ENCODE peak calls at places on chromosome 9, in five cellular contexts. One of them, this sample, is unnamed.

GRCh38 chr9:136856078-136856474 is 3.9 kb downstream of the MAMDC4 start:
- DNase-seq in A549: no peak
- DNase-seq in K562: no peak
- DNase-seq in WTC11: peak; percentile 8
- DNase-seq in HepG2: no peak
- DNase-seq in this sample: no peak

GRCh38 chr9:4344946-4345345 is 45.1 kb upstream of the GLIS3 start:
- DNase-seq in A549: no peak
- DNase-seq in K562: no peak
- DNase-seq in WTC11: no peak
- DNase-seq in HepG2: no peak
- DNase-seq in this sample: no peak

GRCh38 chr9:134187110-134187531 is 22.8 kb upstream of the RNU6ATAC start:
- DNase-seq in A549: peak; percentile 47
- DNase-seq in K562: peak; percentile 35
- DNase-seq in WTC11: no peak
- DNase-seq in HepG2: no peak
- DNase-seq in this sample: no peak

GRCh38 chr9:37582548-37583157 is 6.5 kb upstream of the FBXO10 start:
- DNase-seq in A549: peak; percentile 78
- DNase-seq in K562: no peak
- DNase-seq in WTC11: no peak
- DNase-seq in HepG2: peak; percentile 40
- DNase-seq in this sample: no peak

GRCh38 chr9:96015876-96016686 is 140.6 kb downstream of the ERCC6L2 start:
- DNase-seq in A549: no peak
- DNase-seq in K562: no peak
- DNase-seq in WTC11: no peak
- DNase-seq in HepG2: no peak
- DNase-seq in this sample: peak; percentile 9

GRCh38 chr9:108017671-108018070 is 528.1 kb upstream of the KLF4 start:
- DNase-seq in A549: no peak
- DNase-seq in K562: no peak
- DNase-seq in WTC11: no peak
- DNase-seq in HepG2: no peak
- DNase-seq in this sample: no peak

GRCh38 chr9:112921549-112921948 is 30.9 kb upstream of the SLC46A2 start:
- DNase-seq in A549: peak; percentile 55
- DNase-seq in K562: peak; percentile 11
- DNase-seq in WTC11: no peak
- DNase-seq in HepG2: peak; percentile 38
- DNase-seq in this sample: no peak

GRCh38 chr9:17116400-17116837 is 18.4 kb upstream of the CNTLN start:
- DNase-seq in A549: peak; percentile 52
- DNase-seq in K562: no peak
- DNase-seq in WTC11: no peak
- DNase-seq in HepG2: peak; percentile 20
- DNase-seq in this sample: no peak

GRCh38 chr9:99590879-99591278 is 230.8 kb upstream of the NR4A3 start:
- DNase-seq in A549: no peak
- DNase-seq in K562: no peak
- DNase-seq in WTC11: no peak
- DNase-seq in HepG2: no peak
- DNase-seq in this sample: no peak

GRCh38 chr9:121819511-121820231 is 168.2 kb downstream of the DAB2IP start:
- DNase-seq in A549: no peak
- DNase-seq in K562: no peak
- DNase-seq in WTC11: peak; percentile 58
- DNase-seq in HepG2: no peak
- DNase-seq in this sample: no peak

GRCh38 chr9:127778280-127779135 is at the start of gene SH2D3C:
- DNase-seq in A549: no peak
- DNase-seq in K562: peak; percentile 46
- DNase-seq in WTC11: no peak
- DNase-seq in HepG2: no peak
- DNase-seq in this sample: no peak

GRCh38 chr9:6467006-6467625 is 54.1 kb downstream of the UHRF2 start:
- DNase-seq in A549: no peak
- DNase-seq in K562: no peak
- DNase-seq in WTC11: no peak
- DNase-seq in HepG2: no peak
- DNase-seq in this sample: no peak

GRCh38 chr9:32430720-32431119 is 46.3 kb downstream of the ACO1 start:
- DNase-seq in A549: no peak
- DNase-seq in K562: no peak
- DNase-seq in WTC11: no peak
- DNase-seq in HepG2: no peak
- DNase-seq in this sample: no peak

GRCh38 chr9:106892632-106893031 is 29.7 kb downstream of the ZNF462 start:
- DNase-seq in A549: peak; percentile 90
- DNase-seq in K562: no peak
- DNase-seq in WTC11: peak; percentile 76
- DNase-seq in HepG2: peak; percentile 23
- DNase-seq in this sample: no peak

GRCh38 chr9:129750010-129750409 is 2.8 kb downstream of the PTGES start:
- DNase-seq in A549: peak; percentile 60
- DNase-seq in K562: no peak
- DNase-seq in WTC11: no peak
- DNase-seq in HepG2: no peak
- DNase-seq in this sample: no peak

GRCh38 chr9:112886351-112886750 is 4.3 kb downstream of the SLC46A2 start:
- DNase-seq in A549: no peak
- DNase-seq in K562: no peak
- DNase-seq in WTC11: no peak
- DNase-seq in HepG2: no peak
- DNase-seq in this sample: no peak

GRCh38 chr9:90901933-90902332 is 100.3 kb downstream of the SYK start:
- DNase-seq in A549: no peak
- DNase-seq in K562: no peak
- DNase-seq in WTC11: no peak
- DNase-seq in HepG2: no peak
- DNase-seq in this sample: no peak

GRCh38 chr9:125241863-125242739 is 958 bp upstream of the HSPA5 start:
- DNase-seq in A549: peak; percentile 58
- DNase-seq in K562: no peak
- DNase-seq in WTC11: no peak
- DNase-seq in HepG2: no peak
- DNase-seq in this sample: no peak

GRCh38 chr9:127418037-127418471 is 6.1 kb upstream of the ZNF79 start:
- DNase-seq in A549: peak; percentile 61
- DNase-seq in K562: peak; percentile 61
- DNase-seq in WTC11: peak; percentile 82
- DNase-seq in HepG2: peak; percentile 44
- DNase-seq in this sample: no peak

GRCh38 chr9:84140535-84141101 is 160.0 kb downstream of the RMI1 start:
- DNase-seq in A549: no peak
- DNase-seq in K562: no peak
- DNase-seq in WTC11: peak; percentile 63
- DNase-seq in HepG2: no peak
- DNase-seq in this sample: no peak

GRCh38 chr9:128434340-128434739 is 13.7 kb downstream of the CERCAM start:
- DNase-seq in A549: no peak
- DNase-seq in K562: no peak
- DNase-seq in WTC11: no peak
- DNase-seq in HepG2: no peak
- DNase-seq in this sample: no peak

GRCh38 chr9:136249881-136250559 is 4.4 kb upstream of the QSOX2 start:
- DNase-seq in A549: no peak
- DNase-seq in K562: no peak
- DNase-seq in WTC11: no peak
- DNase-seq in HepG2: no peak
- DNase-seq in this sample: no peak

GRCh38 chr9:28801144-28801799 is 1228.0 kb upstream of the C9orf72 start:
- DNase-seq in A549: no peak
- DNase-seq in K562: no peak
- DNase-seq in WTC11: no peak
- DNase-seq in HepG2: no peak
- DNase-seq in this sample: no peak
- TF ChIP-seq ESRRA in A549: no peak
- TF ChIP-seq ESRRA in K562: no peak
- TF ChIP-seq ESRRA in WTC11: no peak
- TF ChIP-seq ESRRA in HepG2: no peak
- TF ChIP-seq ESRRA in this sample: no peak

DNA sequence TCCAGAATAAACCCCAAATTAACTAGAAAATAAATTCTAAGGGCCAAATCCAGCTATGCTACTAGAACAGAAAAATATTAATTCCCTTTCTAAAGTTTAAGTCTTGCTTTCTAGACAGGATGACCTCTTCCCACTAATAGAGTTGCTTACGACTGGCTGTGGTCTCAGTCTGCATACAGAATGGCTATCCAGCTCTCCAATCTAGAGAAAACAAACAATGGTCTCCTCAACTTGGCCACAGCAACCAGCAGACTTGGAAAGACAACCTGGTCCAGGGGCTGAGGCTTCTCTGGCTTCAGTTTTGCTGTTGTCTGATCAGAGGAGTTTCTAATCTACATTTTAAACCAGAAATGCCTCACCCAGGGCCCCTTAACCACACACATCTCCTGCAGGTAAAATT is 28.9 kb downstream of the RASEF start:
- DNase-seq in A549: no peak
- DNase-seq in K562: no peak
- DNase-seq in WTC11: no peak
- DNase-seq in HepG2: no peak
- DNase-seq in this sample: no peak
- TF ChIP-seq ESRRA in A549: no peak
- TF ChIP-seq ESRRA in K562: no peak
- TF ChIP-seq ESRRA in WTC11: no peak
- TF ChIP-seq ESRRA in HepG2: no peak
- TF ChIP-seq ESRRA in this sample: no peak

GRCh38 chr9:72149231-72149975 is at the start of gene GDA:
- DNase-seq in A549: peak; percentile 40
- DNase-seq in K562: no peak
- DNase-seq in WTC11: peak; percentile 68
- DNase-seq in HepG2: no peak
- DNase-seq in this sample: no peak
- TF ChIP-seq ESRRA in A549: no peak
- TF ChIP-seq ESRRA in K562: no peak
- TF ChIP-seq ESRRA in WTC11: peak; percentile 89
- TF ChIP-seq ESRRA in HepG2: no peak
- TF ChIP-seq ESRRA in this sample: no peak

GRCh38 chr9:131396626-131397025 is 2.7 kb downstream of the PRRC2B start:
- DNase-seq in A549: no peak
- DNase-seq in K562: peak; percentile 4
- DNase-seq in WTC11: no peak
- DNase-seq in HepG2: no peak
- DNase-seq in this sample: no peak

GRCh38 chr9:131393622-131394463 is at the start of gene PRRC2B:
- DNase-seq in A549: peak; percentile 86
- DNase-seq in K562: peak; percentile 95
- DNase-seq in WTC11: peak; percentile 95
- DNase-seq in HepG2: peak; percentile 67
- DNase-seq in this sample: no peak

GRCh38 chr9:131394464-131395026 is 659 bp downstream of the PRRC2B start:
- DNase-seq in A549: no peak
- DNase-seq in K562: peak; percentile 83
- DNase-seq in WTC11: peak; percentile 39
- DNase-seq in HepG2: no peak
- DNase-seq in this sample: no peak

GRCh38 chr9:131395745-131396479 is 2.0 kb downstream of the PRRC2B start:
- DNase-seq in A549: no peak
- DNase-seq in K562: peak; percentile 5
- DNase-seq in WTC11: no peak
- DNase-seq in HepG2: no peak
- DNase-seq in this sample: no peak

GRCh38 chr9:131395027-131395744 is 1.3 kb downstream of the PRRC2B start:
- DNase-seq in A549: no peak
- DNase-seq in K562: peak; percentile 30
- DNase-seq in WTC11: peak; percentile 60
- DNase-seq in HepG2: no peak
- DNase-seq in this sample: peak; percentile 26
- TF ChIP-seq ESRRA in A549: no peak
- TF ChIP-seq ESRRA in K562: no peak
- TF ChIP-seq ESRRA in WTC11: no peak
- TF ChIP-seq ESRRA in HepG2: no peak
- TF ChIP-seq ESRRA in this sample: no peak

GRCh38 chr9:12785251-12785880 is 10.5 kb downstream of the LURAP1L start:
- DNase-seq in A549: peak; percentile 86
- DNase-seq in K562: no peak
- DNase-seq in WTC11: no peak
- DNase-seq in HepG2: no peak
- DNase-seq in this sample: no peak

GRCh38 chr9:12781334-12781733 is 6.5 kb downstream of the LURAP1L start:
- DNase-seq in A549: no peak
- DNase-seq in K562: no peak
- DNase-seq in WTC11: no peak
- DNase-seq in HepG2: no peak
- DNase-seq in this sample: no peak

GRCh38 chr9:12785941-12786340 is 11.1 kb downstream of the LURAP1L start:
- DNase-seq in A549: no peak
- DNase-seq in K562: no peak
- DNase-seq in WTC11: no peak
- DNase-seq in HepG2: no peak
- DNase-seq in this sample: no peak

GRCh38 chr9:12783767-12784460 is 9.1 kb downstream of the LURAP1L start:
- DNase-seq in A549: no peak
- DNase-seq in K562: no peak
- DNase-seq in WTC11: no peak
- DNase-seq in HepG2: no peak
- DNase-seq in this sample: no peak

GRCh38 chr9:12784461-12785250 is 9.8 kb downstream of the LURAP1L start:
- DNase-seq in A549: peak; percentile 98
- DNase-seq in K562: no peak
- DNase-seq in WTC11: no peak
- DNase-seq in HepG2: peak; percentile 96
- DNase-seq in this sample: no peak
- TF ChIP-seq ESRRA in A549: no peak
- TF ChIP-seq ESRRA in K562: no peak
- TF ChIP-seq ESRRA in WTC11: no peak
- TF ChIP-seq ESRRA in HepG2: no peak
- TF ChIP-seq ESRRA in this sample: no peak

GRCh38 chr9:78267889-78268288 is 29.0 kb upstream of the PSAT1 start:
- DNase-seq in A549: no peak
- DNase-seq in K562: no peak
- DNase-seq in WTC11: no peak
- DNase-seq in HepG2: no peak
- DNase-seq in this sample: no peak
- TF ChIP-seq ESRRA in A549: no peak
- TF ChIP-seq ESRRA in K562: no peak
- TF ChIP-seq ESRRA in WTC11: no peak
- TF ChIP-seq ESRRA in HepG2: no peak
- TF ChIP-seq ESRRA in this sample: no peak

GRCh38 chr9:88303785-88304495 is 84.3 kb upstream of the SPIN1 start:
- DNase-seq in A549: no peak
- DNase-seq in K562: no peak
- DNase-seq in WTC11: no peak
- DNase-seq in HepG2: no peak
- DNase-seq in this sample: peak; percentile 23

GRCh38 chr9:88302579-88303324 is 85.5 kb upstream of the SPIN1 start:
- DNase-seq in A549: no peak
- DNase-seq in K562: no peak
- DNase-seq in WTC11: no peak
- DNase-seq in HepG2: no peak
- DNase-seq in this sample: no peak

GRCh38 chr9:88300556-88300955 is 87.7 kb upstream of the SPIN1 start:
- DNase-seq in A549: no peak
- DNase-seq in K562: no peak
- DNase-seq in WTC11: no peak
- DNase-seq in HepG2: no peak
- DNase-seq in this sample: no peak
- TF ChIP-seq ESRRA in A549: no peak
- TF ChIP-seq ESRRA in K562: no peak
- TF ChIP-seq ESRRA in WTC11: no peak
- TF ChIP-seq ESRRA in HepG2: no peak
- TF ChIP-seq ESRRA in this sample: no peak